ENCODE peak calls at places on chromosomes 6 and 20, in seven cellular contexts. One of them, this sample, is unnamed.

GRCh38 chr6:4906293-4906941 is 97.4 kb downstream of the RPP40 start:
- DNase-seq in H7: no peak
- DNase-seq in neural progenitor cell: no peak
- DNase-seq in iPS DF 6.9: no peak
- DNase-seq in cardiac fibroblast: no peak
- DNase-seq in psoas muscle: no peak
- DNase-seq in heart right ventricle: no peak
- DNase-seq in this sample: no peak

GRCh38 chr6:128310061-128310460 is 210.3 kb downstream of the PTPRK start:
- DNase-seq in H7: no peak
- DNase-seq in neural progenitor cell: no peak
- DNase-seq in iPS DF 6.9: no peak
- DNase-seq in cardiac fibroblast: no peak
- DNase-seq in psoas muscle: no peak
- DNase-seq in heart right ventricle: no peak
- DNase-seq in this sample: no peak

GRCh38 chr20:57162253-57162652 is 104.2 kb downstream of the BMP7 start:
- DNase-seq in H7: peak
- DNase-seq in neural progenitor cell: no peak
- DNase-seq in iPS DF 6.9: no peak
- DNase-seq in cardiac fibroblast: no peak
- DNase-seq in psoas muscle: no peak
- DNase-seq in heart right ventricle: peak
- DNase-seq in this sample: no peak

GRCh38 chr6:140441256-140441655 is 1066.8 kb upstream of the CITED2 start:
- DNase-seq in H7: peak
- DNase-seq in neural progenitor cell: peak
- DNase-seq in iPS DF 6.9: no peak
- DNase-seq in cardiac fibroblast: peak
- DNase-seq in psoas muscle: peak
- DNase-seq in heart right ventricle: peak
- DNase-seq in this sample: peak

GRCh38 chr20:10433623-10434466 is at the start of gene MKKS:
- DNase-seq in H7: peak
- DNase-seq in neural progenitor cell: peak
- DNase-seq in iPS DF 6.9: no peak
- DNase-seq in cardiac fibroblast: peak
- DNase-seq in psoas muscle: peak
- DNase-seq in heart right ventricle: peak
- DNase-seq in this sample: peak

GRCh38 chr6:34630040-34630439 is 66.5 kb downstream of the ILRUN start:
- DNase-seq in H7: no peak
- DNase-seq in neural progenitor cell: no peak
- DNase-seq in iPS DF 6.9: no peak
- DNase-seq in cardiac fibroblast: peak
- DNase-seq in psoas muscle: no peak
- DNase-seq in heart right ventricle: no peak
- DNase-seq in this sample: peak

GRCh38 chr20:60976913-60977312 is 275.1 kb upstream of the CDH4 start:
- DNase-seq in H7: peak
- DNase-seq in neural progenitor cell: peak
- DNase-seq in iPS DF 6.9: no peak
- DNase-seq in cardiac fibroblast: no peak
- DNase-seq in psoas muscle: no peak
- DNase-seq in heart right ventricle: no peak
- DNase-seq in this sample: no peak

GRCh38 chr6:90406142-90406794 is 109.6 kb upstream of the BACH2 start:
- DNase-seq in H7: no peak
- DNase-seq in neural progenitor cell: no peak
- DNase-seq in iPS DF 6.9: no peak
- DNase-seq in cardiac fibroblast: peak
- DNase-seq in psoas muscle: no peak
- DNase-seq in heart right ventricle: no peak
- DNase-seq in this sample: peak

GRCh38 chr20:20360464-20360863 is 7.4 kb upstream of the INSM1 start:
- DNase-seq in H7: peak
- DNase-seq in neural progenitor cell: peak
- DNase-seq in iPS DF 6.9: no peak
- DNase-seq in cardiac fibroblast: peak
- DNase-seq in psoas muscle: no peak
- DNase-seq in heart right ventricle: no peak
- DNase-seq in this sample: peak

GRCh38 chr6:33984466-33985332 is 161.2 kb downstream of the GRM4 start:
- DNase-seq in H7: peak
- DNase-seq in neural progenitor cell: no peak
- DNase-seq in iPS DF 6.9: no peak
- DNase-seq in cardiac fibroblast: no peak
- DNase-seq in psoas muscle: no peak
- DNase-seq in heart right ventricle: no peak
- DNase-seq in this sample: no peak

GRCh38 chr6:140581601-140582000 is 1207.2 kb upstream of the CITED2 start:
- DNase-seq in H7: no peak
- DNase-seq in neural progenitor cell: no peak
- DNase-seq in iPS DF 6.9: no peak
- DNase-seq in cardiac fibroblast: no peak
- DNase-seq in psoas muscle: no peak
- DNase-seq in heart right ventricle: no peak
- DNase-seq in this sample: no peak

GRCh38 chr20:2101057-2101934 is at the start of gene STK35:
- DNase-seq in H7: peak
- DNase-seq in neural progenitor cell: no peak
- DNase-seq in iPS DF 6.9: no peak
- DNase-seq in cardiac fibroblast: no peak
- DNase-seq in psoas muscle: no peak
- DNase-seq in heart right ventricle: peak
- DNase-seq in this sample: no peak

GRCh38 chr6:42022755-42023384 is 27.5 kb upstream of the TAF8 start:
- DNase-seq in H7: no peak
- DNase-seq in neural progenitor cell: no peak
- DNase-seq in iPS DF 6.9: no peak
- DNase-seq in cardiac fibroblast: no peak
- DNase-seq in psoas muscle: no peak
- DNase-seq in heart right ventricle: no peak
- DNase-seq in this sample: no peak

GRCh38 chr20:60224914-60225313 is 266.7 kb downstream of the CDH26 start:
- DNase-seq in H7: peak
- DNase-seq in neural progenitor cell: peak
- DNase-seq in iPS DF 6.9: no peak
- DNase-seq in cardiac fibroblast: no peak
- DNase-seq in psoas muscle: no peak
- DNase-seq in heart right ventricle: no peak
- DNase-seq in this sample: peak

GRCh38 chr6:29589423-29590048 is 4.6 kb downstream of the OR2H2 start:
- DNase-seq in H7: peak
- DNase-seq in neural progenitor cell: peak
- DNase-seq in iPS DF 6.9: peak
- DNase-seq in cardiac fibroblast: peak
- DNase-seq in psoas muscle: no peak
- DNase-seq in heart right ventricle: no peak
- DNase-seq in this sample: peak

GRCh38 chr6:99178168-99178567 is 171.3 kb downstream of the FAXC start:
- DNase-seq in H7: no peak
- DNase-seq in neural progenitor cell: no peak
- DNase-seq in iPS DF 6.9: no peak
- DNase-seq in cardiac fibroblast: no peak
- DNase-seq in psoas muscle: no peak
- DNase-seq in heart right ventricle: no peak
- DNase-seq in this sample: no peak

GRCh38 chr20:15835811-15836210 is 737.4 kb downstream of the KIF16B start:
- DNase-seq in H7: no peak
- DNase-seq in neural progenitor cell: no peak
- DNase-seq in iPS DF 6.9: no peak
- DNase-seq in cardiac fibroblast: no peak
- DNase-seq in psoas muscle: no peak
- DNase-seq in heart right ventricle: no peak
- DNase-seq in this sample: no peak

GRCh38 chr6:144027927-144028587 is 20.0 kb upstream of the PLAGL1 start:
- DNase-seq in H7: no peak
- DNase-seq in neural progenitor cell: no peak
- DNase-seq in iPS DF 6.9: no peak
- DNase-seq in cardiac fibroblast: no peak
- DNase-seq in psoas muscle: no peak
- DNase-seq in heart right ventricle: no peak
- DNase-seq in this sample: no peak
- H3K4me3 ChIP-seq in H7: no peak
- H3K4me3 ChIP-seq in neural progenitor cell: no peak
- H3K4me3 ChIP-seq in iPS DF 6.9: no peak
- H3K4me3 ChIP-seq in cardiac fibroblast: no peak
- H3K4me3 ChIP-seq in psoas muscle: no peak
- H3K4me3 ChIP-seq in heart right ventricle: no peak
- H3K4me3 ChIP-seq in this sample: no peak

DNA sequence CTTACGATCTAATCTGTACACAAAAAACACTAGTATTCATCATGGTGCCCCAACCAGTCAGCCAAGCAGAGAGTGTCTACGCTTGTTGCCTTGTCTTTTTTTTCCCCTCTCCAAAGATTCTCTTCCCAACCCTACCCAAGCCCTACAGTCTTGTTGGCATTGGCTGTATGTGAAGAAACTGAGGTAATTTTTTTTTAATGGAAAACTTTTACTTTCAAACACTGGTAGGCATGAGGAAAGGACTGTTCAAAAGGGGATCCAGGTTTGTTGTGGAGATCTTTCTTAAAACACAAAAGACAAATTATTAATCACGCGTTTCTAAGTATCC is 89.2 kb upstream of the PRSS16 start:
- DNase-seq in H7: no peak
- DNase-seq in neural progenitor cell: no peak
- DNase-seq in iPS DF 6.9: no peak
- DNase-seq in cardiac fibroblast: no peak
- DNase-seq in psoas muscle: no peak
- DNase-seq in heart right ventricle: no peak
- DNase-seq in this sample: no peak
- H3K4me3 ChIP-seq in H7: peak
- H3K4me3 ChIP-seq in neural progenitor cell: peak
- H3K4me3 ChIP-seq in iPS DF 6.9: no peak
- H3K4me3 ChIP-seq in cardiac fibroblast: no peak
- H3K4me3 ChIP-seq in psoas muscle: no peak
- H3K4me3 ChIP-seq in heart right ventricle: peak
- H3K4me3 ChIP-seq in this sample: no peak

GRCh38 chr20:54174452-54175175 is 828 bp upstream of the CYP24A1 start:
- DNase-seq in H7: peak
- DNase-seq in neural progenitor cell: peak
- DNase-seq in iPS DF 6.9: no peak
- DNase-seq in cardiac fibroblast: peak
- DNase-seq in psoas muscle: no peak
- DNase-seq in heart right ventricle: no peak
- DNase-seq in this sample: no peak
- H3K4me3 ChIP-seq in H7: peak
- H3K4me3 ChIP-seq in neural progenitor cell: peak
- H3K4me3 ChIP-seq in iPS DF 6.9: no peak
- H3K4me3 ChIP-seq in cardiac fibroblast: no peak
- H3K4me3 ChIP-seq in psoas muscle: no peak
- H3K4me3 ChIP-seq in heart right ventricle: peak
- H3K4me3 ChIP-seq in this sample: peak

DNA sequence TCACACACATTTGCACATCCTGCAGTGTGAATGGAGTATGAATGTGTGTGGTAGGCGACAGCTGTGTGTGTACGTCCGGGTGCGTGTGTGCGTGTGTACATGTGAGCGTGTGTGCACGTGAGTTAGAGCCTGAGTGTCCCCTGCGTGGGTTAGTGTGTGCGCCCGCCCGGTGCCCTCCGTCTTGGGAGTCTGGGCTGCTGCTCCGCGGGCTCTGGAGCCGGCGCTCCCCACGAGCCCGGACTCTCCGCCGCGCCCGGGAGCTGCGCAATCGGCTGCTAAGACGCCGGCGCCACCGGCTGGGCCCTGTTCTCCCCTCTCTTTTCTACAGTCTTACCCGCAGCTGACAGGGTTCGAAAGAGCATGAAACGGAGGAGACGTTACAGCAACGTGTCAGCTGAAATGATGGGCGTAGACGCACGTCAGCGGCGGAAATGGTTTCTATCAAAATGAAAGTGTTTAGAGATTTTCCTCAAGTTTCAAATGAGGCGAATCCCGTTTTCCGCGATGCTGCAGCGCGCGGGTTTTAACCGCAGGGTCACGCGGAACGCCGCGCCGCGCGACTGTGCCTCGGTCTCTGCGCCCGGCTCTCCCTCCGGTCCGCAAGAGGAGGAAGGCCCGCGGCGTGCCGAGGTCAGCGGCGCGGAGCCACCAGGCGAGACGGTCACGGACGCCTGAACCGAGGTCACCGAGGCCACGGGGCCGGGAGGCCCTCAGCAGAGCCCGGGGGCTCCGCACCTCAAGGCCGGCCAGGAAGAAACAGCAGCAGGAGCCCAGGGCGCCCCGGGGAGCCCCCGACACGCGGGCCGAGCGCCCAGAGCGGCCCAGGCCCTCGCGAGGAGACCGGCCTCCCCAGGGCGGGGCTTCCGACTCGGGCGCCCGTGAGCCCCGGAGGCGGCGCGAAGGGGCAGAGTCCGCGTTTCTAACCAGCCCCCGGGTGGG is 95.3 kb upstream of the BHLHE23 start:
- DNase-seq in H7: peak
- DNase-seq in neural progenitor cell: peak
- DNase-seq in iPS DF 6.9: no peak
- DNase-seq in cardiac fibroblast: peak
- DNase-seq in psoas muscle: peak
- DNase-seq in heart right ventricle: peak
- DNase-seq in this sample: peak
- H3K4me3 ChIP-seq in H7: peak
- H3K4me3 ChIP-seq in neural progenitor cell: peak
- H3K4me3 ChIP-seq in iPS DF 6.9: peak
- H3K4me3 ChIP-seq in cardiac fibroblast: peak
- H3K4me3 ChIP-seq in psoas muscle: peak
- H3K4me3 ChIP-seq in heart right ventricle: peak
- H3K4me3 ChIP-seq in this sample: peak

GRCh38 chr6:12536416-12536815 is 180.2 kb upstream of the PHACTR1 start:
- DNase-seq in H7: no peak
- DNase-seq in neural progenitor cell: no peak
- DNase-seq in iPS DF 6.9: no peak
- DNase-seq in cardiac fibroblast: no peak
- DNase-seq in psoas muscle: no peak
- DNase-seq in heart right ventricle: no peak
- DNase-seq in this sample: no peak

GRCh38 chr6:12534454-12534853 is 182.1 kb upstream of the PHACTR1 start:
- DNase-seq in H7: no peak
- DNase-seq in neural progenitor cell: no peak
- DNase-seq in iPS DF 6.9: no peak
- DNase-seq in cardiac fibroblast: no peak
- DNase-seq in psoas muscle: no peak
- DNase-seq in heart right ventricle: no peak
- DNase-seq in this sample: no peak

GRCh38 chr6:12538881-12539357 is 177.6 kb upstream of the PHACTR1 start:
- DNase-seq in H7: no peak
- DNase-seq in neural progenitor cell: no peak
- DNase-seq in iPS DF 6.9: no peak
- DNase-seq in cardiac fibroblast: peak
- DNase-seq in psoas muscle: no peak
- DNase-seq in heart right ventricle: peak
- DNase-seq in this sample: peak

GRCh38 chr6:12535915-12536314 is 180.7 kb upstream of the PHACTR1 start:
- DNase-seq in H7: no peak
- DNase-seq in neural progenitor cell: no peak
- DNase-seq in iPS DF 6.9: no peak
- DNase-seq in cardiac fibroblast: no peak
- DNase-seq in psoas muscle: no peak
- DNase-seq in heart right ventricle: no peak
- DNase-seq in this sample: no peak

DNA sequence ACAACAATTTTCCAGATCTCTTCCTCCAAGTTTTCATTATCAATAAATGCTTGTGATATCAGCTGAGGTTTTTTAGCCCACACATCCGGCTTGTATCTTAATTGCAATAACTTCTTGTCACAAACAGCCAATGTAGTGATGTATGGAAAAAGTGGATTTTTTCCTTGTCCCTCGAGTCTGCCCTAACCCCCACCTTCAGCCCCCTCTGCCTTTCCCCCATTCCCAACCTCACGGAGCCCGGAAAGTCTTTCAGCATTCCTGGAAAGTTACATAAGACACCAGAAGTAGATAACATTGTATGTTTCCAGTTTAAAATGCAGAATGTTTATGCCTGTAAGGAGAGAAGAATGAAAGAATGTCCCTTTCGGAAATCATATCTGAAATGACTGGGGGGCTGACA is 179.2 kb upstream of the PHACTR1 start:
- DNase-seq in H7: no peak
- DNase-seq in neural progenitor cell: no peak
- DNase-seq in iPS DF 6.9: no peak
- DNase-seq in cardiac fibroblast: peak
- DNase-seq in psoas muscle: no peak
- DNase-seq in heart right ventricle: no peak
- DNase-seq in this sample: peak
- H3K4me3 ChIP-seq in H7: no peak
- H3K4me3 ChIP-seq in neural progenitor cell: no peak
- H3K4me3 ChIP-seq in iPS DF 6.9: no peak
- H3K4me3 ChIP-seq in cardiac fibroblast: no peak
- H3K4me3 ChIP-seq in psoas muscle: no peak
- H3K4me3 ChIP-seq in heart right ventricle: no peak
- H3K4me3 ChIP-seq in this sample: no peak